ENCODE peak calls at places on chromosome 10, in nine cellular contexts. S, T, F, D, I, A, Y, K and J are unnamed samples.

GRCh38 chr10:10589540-10589939 is 428.1 kb upstream of the CELF2 start:
- DNase-seq in S (peak), T (no peak), F (no peak), D (peak), I (peak), A (no peak), Y (no peak), K (peak), J (no peak)

GRCh38 chr10:17616403-17617030 is 657 bp downstream of the HACD1 start:
- DNase-seq in S (peak), T (peak), F (peak), D (peak), I (peak), A (peak), Y (no peak), K (peak), J (peak)

GRCh38 chr10:48551796-48552591 is 52.9 kb downstream of the ARHGAP22 start:
- DNase-seq in S (peak), T (no peak), F (no peak), D (peak), I (peak), A (no peak), Y (no peak), K (peak), J (peak)

GRCh38 chr10:6053816-6054581 is 8.2 kb downstream of the IL2RA start:
- DNase-seq in S (no peak), T (peak), F (no peak), D (no peak), I (no peak), A (no peak), Y (no peak), K (no peak), J (no peak)

GRCh38 chr10:290026-290725 is 154.9 kb downstream of the ZMYND11 start:
- DNase-seq in S (no peak), T (no peak), F (no peak), D (no peak), I (no peak), A (no peak), Y (no peak), K (no peak), J (no peak)

GRCh38 chr10:112689327-112689726 is 242.3 kb downstream of the VTI1A start:
- DNase-seq in S (peak), T (no peak), F (no peak), D (peak), I (no peak), A (no peak), Y (no peak), K (peak), J (no peak)

GRCh38 chr10:3339531-3339950 is 167.0 kb upstream of the PITRM1 start:
- DNase-seq in S (no peak), T (no peak), F (no peak), D (peak), I (no peak), A (no peak), Y (no peak), K (no peak), J (no peak)

GRCh38 chr10:484925-485661 is 204.4 kb downstream of the DIP2C start:
- DNase-seq in S (peak), T (no peak), F (no peak), D (peak), I (no peak), A (no peak), Y (no peak), K (peak), J (no peak)

GRCh38 chr10:49220031-49220430 is 31.8 kb upstream of the TMEM273 start:
- DNase-seq in S (no peak), T (no peak), F (no peak), D (no peak), I (no peak), A (no peak), Y (no peak), K (peak), J (no peak)

GRCh38 chr10:24432478-24433416 is 223.8 kb downstream of the KIAA1217 start:
- DNase-seq in S (no peak), T (no peak), F (no peak), D (no peak), I (no peak), A (no peak), Y (no peak), K (peak), J (peak)

GRCh38 chr10:34124522-34125035 is 690.5 kb downstream of the PARD3 start:
- DNase-seq in S (peak), T (no peak), F (no peak), D (peak), I (peak), A (no peak), Y (no peak), K (peak), J (peak)

GRCh38 chr10:117374506-117375359 is 507 bp downstream of the PDZD8 start:
- DNase-seq in S (peak), T (peak), F (peak), D (peak), I (peak), A (peak), Y (no peak), K (peak), J (peak)

GRCh38 chr10:77422491-77423338 is 214.9 kb downstream of the KCNMA1 start:
- DNase-seq in S (no peak), T (no peak), F (no peak), D (no peak), I (no peak), A (no peak), Y (no peak), K (no peak), J (no peak)

GRCh38 chr10:78025685-78026364 is 3.5 kb downstream of the POLR3A start:
- DNase-seq in S (peak), T (no peak), F (no peak), D (peak), I (peak), A (no peak), Y (no peak), K (peak), J (no peak)

GRCh38 chr10:110845756-110846620 is 25.7 kb upstream of the PDCD4 start:
- DNase-seq in S (no peak), T (no peak), F (no peak), D (no peak), I (no peak), A (no peak), Y (no peak), K (no peak), J (no peak)

GRCh38 chr10:60114765-60115586 is 208.6 kb upstream of the CCDC6 start:
- DNase-seq in S (no peak), T (no peak), F (no peak), D (peak), I (peak), A (no peak), Y (no peak), K (peak), J (peak)

GRCh38 chr10:95414844-95415545 is 124.2 kb upstream of the PDLIM1 start:
- DNase-seq in S (no peak), T (no peak), F (no peak), D (peak), I (no peak), A (no peak), Y (no peak), K (no peak), J (no peak)

GRCh38 chr10:4034907-4035581 is 250.0 kb upstream of the KLF6 start:
- DNase-seq in S (no peak), T (no peak), F (no peak), D (peak), I (no peak), A (no peak), Y (no peak), K (peak), J (peak)

GRCh38 chr10:35507519-35508109 is 97.5 kb upstream of the GJD4 start:
- DNase-seq in S (no peak), T (no peak), F (no peak), D (no peak), I (no peak), A (no peak), Y (no peak), K (no peak), J (no peak)

GRCh38 chr10:3803884-3804741 is 19.1 kb upstream of the KLF6 start:
- DNase-seq in S (no peak), T (no peak), F (peak), D (no peak), I (no peak), A (no peak), Y (no peak), K (no peak), J (no peak)

GRCh38 chr10:101723176-101723575 is 28.2 kb upstream of the FBXW4 start:
- DNase-seq in S (no peak), T (no peak), F (no peak), D (no peak), I (no peak), A (no peak), Y (no peak), K (no peak), J (peak)

GRCh38 chr10:80504897-80505465 is 32.7 kb upstream of the SH2D4B start:
- DNase-seq in S (no peak), T (no peak), F (no peak), D (no peak), I (no peak), A (no peak), Y (no peak), K (no peak), J (peak)

GRCh38 chr10:123999956-124000615 is 93.3 kb downstream of the CHST15 start:
- DNase-seq in S (no peak), T (peak), F (no peak), D (no peak), I (no peak), A (no peak), Y (no peak), K (no peak), J (no peak)

GRCh38 chr10:103716206-103717160 is 138.9 kb downstream of the SH3PXD2A start:
- DNase-seq in S (peak), T (no peak), F (no peak), D (no peak), I (no peak), A (no peak), Y (no peak), K (peak), J (peak)

GRCh38 chr10:103845983-103846382 is 9.4 kb downstream of the SH3PXD2A start:
- DNase-seq in S (no peak), T (no peak), F (no peak), D (no peak), I (no peak), A (no peak), Y (no peak), K (no peak), J (no peak)

GRCh38 chr10:101237080-101237817 is 8.0 kb upstream of the LBX1 start:
- DNase-seq in S (no peak), T (no peak), F (no peak), D (peak), I (no peak), A (no peak), Y (no peak), K (no peak), J (no peak)

GRCh38 chr10:110802090-110802489 is 69.6 kb upstream of the PDCD4 start:
- DNase-seq in S (no peak), T (no peak), F (no peak), D (peak), I (no peak), A (no peak), Y (no peak), K (peak), J (no peak)

GRCh38 chr10:101280511-101280910 is 51.2 kb upstream of the LBX1 start:
- DNase-seq in S (no peak), T (no peak), F (no peak), D (no peak), I (peak), A (no peak), Y (no peak), K (peak), J (no peak)

GRCh38 chr10:127906548-127907377 is at the start of gene PTPRE:
- DNase-seq in S (peak), T (peak), F (peak), D (peak), I (peak), A (no peak), Y (no peak), K (peak), J (peak)

GRCh38 chr10:86282664-86283465 is 83.7 kb downstream of the GRID1 start:
- DNase-seq in S (no peak), T (peak), F (peak), D (no peak), I (no peak), A (no peak), Y (no peak), K (no peak), J (no peak)

GRCh38 chr10:96073722-96074121 is 30.3 kb downstream of the CCNJ start:
- DNase-seq in S (peak), T (no peak), F (no peak), D (no peak), I (peak), A (no peak), Y (no peak), K (peak), J (peak)

GRCh38 chr10:86709786-86710185 is 41.5 kb downstream of the LDB3 start:
- DNase-seq in S (no peak), T (no peak), F (no peak), D (no peak), I (no peak), A (no peak), Y (no peak), K (no peak), J (no peak)

GRCh38 chr10:87956055-87956454 is 92.6 kb downstream of the PTEN start:
- DNase-seq in S (no peak), T (no peak), F (no peak), D (no peak), I (no peak), A (no peak), Y (no peak), K (no peak), J (no peak)